ENCODE peak calls at places on chromosome 4, in six cellular contexts. One of them, this sample, is unnamed.

GRCh38 chr4:154332681-154333421 is 158.7 kb downstream of the DCHS2 start:
- DNase-seq in osteoblast: no peak
- DNase-seq in upper lobe of right lung: no peak
- DNase-seq in lower lobe of right lung: peak; percentile 48
- DNase-seq in pancreas: no peak
- DNase-seq in A549: no peak
- DNase-seq in this sample: peak; percentile 77

GRCh38 chr4:89134775-89135319 is 23.5 kb downstream of the TIGD2 start:
- DNase-seq in osteoblast: no peak
- DNase-seq in upper lobe of right lung: no peak
- DNase-seq in lower lobe of right lung: no peak
- DNase-seq in pancreas: no peak
- DNase-seq in A549: no peak
- DNase-seq in this sample: no peak

GRCh38 chr4:84877051-84877833 is 89.2 kb downstream of the WDFY3 start:
- DNase-seq in osteoblast: peak; percentile 38
- DNase-seq in upper lobe of right lung: no peak
- DNase-seq in lower lobe of right lung: no peak
- DNase-seq in pancreas: no peak
- DNase-seq in A549: no peak
- DNase-seq in this sample: no peak

GRCh38 chr4:154073107-154073817 is 284.4 kb upstream of the SFRP2 start:
- DNase-seq in osteoblast: no peak
- DNase-seq in upper lobe of right lung: no peak
- DNase-seq in lower lobe of right lung: no peak
- DNase-seq in pancreas: no peak
- DNase-seq in A549: no peak
- DNase-seq in this sample: no peak

GRCh38 chr4:33200377-33200776 is 2480.2 kb downstream of the PCDH7 start:
- DNase-seq in osteoblast: no peak
- DNase-seq in upper lobe of right lung: no peak
- DNase-seq in lower lobe of right lung: no peak
- DNase-seq in pancreas: no peak
- DNase-seq in A549: no peak
- DNase-seq in this sample: no peak

GRCh38 chr4:174036563-174036962 is 246.9 kb downstream of the FBXO8 start:
- DNase-seq in osteoblast: no peak
- DNase-seq in upper lobe of right lung: no peak
- DNase-seq in lower lobe of right lung: no peak
- DNase-seq in pancreas: no peak
- DNase-seq in A549: no peak
- DNase-seq in this sample: no peak

GRCh38 chr4:85824166-85824945 is 349.4 kb downstream of the ARHGAP24 start:
- DNase-seq in osteoblast: no peak
- DNase-seq in upper lobe of right lung: no peak
- DNase-seq in lower lobe of right lung: no peak
- DNase-seq in pancreas: no peak
- DNase-seq in A549: no peak
- DNase-seq in this sample: no peak

GRCh38 chr4:131309628-131310027 is 1839.5 kb upstream of the PCDH10 start:
- DNase-seq in osteoblast: peak; percentile 10
- DNase-seq in upper lobe of right lung: no peak
- DNase-seq in lower lobe of right lung: no peak
- DNase-seq in pancreas: no peak
- DNase-seq in A549: no peak
- DNase-seq in this sample: no peak

GRCh38 chr4:113810906-113811305 is 49.4 kb upstream of the CAMK2D start:
- DNase-seq in osteoblast: peak; percentile 30
- DNase-seq in upper lobe of right lung: no peak
- DNase-seq in lower lobe of right lung: no peak
- DNase-seq in pancreas: no peak
- DNase-seq in A549: no peak
- DNase-seq in this sample: no peak

GRCh38 chr4:38025665-38026064 is 65.5 kb downstream of the PTTG2 start:
- DNase-seq in osteoblast: no peak
- DNase-seq in upper lobe of right lung: no peak
- DNase-seq in lower lobe of right lung: no peak
- DNase-seq in pancreas: no peak
- DNase-seq in A549: no peak
- DNase-seq in this sample: no peak

GRCh38 chr4:76108467-76109181 is 34.1 kb downstream of the ART3 start:
- DNase-seq in osteoblast: no peak
- DNase-seq in upper lobe of right lung: no peak
- DNase-seq in lower lobe of right lung: no peak
- DNase-seq in pancreas: no peak
- DNase-seq in A549: no peak
- DNase-seq in this sample: no peak

GRCh38 chr4:651884-652642 is 22.0 kb downstream of the ATP5ME start:
- DNase-seq in osteoblast: peak; percentile 80
- DNase-seq in upper lobe of right lung: no peak
- DNase-seq in lower lobe of right lung: peak; percentile 21
- DNase-seq in pancreas: no peak
- DNase-seq in A549: no peak
- DNase-seq in this sample: peak; percentile 69

GRCh38 chr4:163148466-163149336 is 18.0 kb downstream of the NAF1 start:
- DNase-seq in osteoblast: no peak
- DNase-seq in upper lobe of right lung: no peak
- DNase-seq in lower lobe of right lung: no peak
- DNase-seq in pancreas: no peak
- DNase-seq in A549: no peak
- DNase-seq in this sample: no peak

GRCh38 chr4:61555789-61556188 is 355.7 kb downstream of the ADGRL3 start:
- DNase-seq in osteoblast: no peak
- DNase-seq in upper lobe of right lung: no peak
- DNase-seq in lower lobe of right lung: no peak
- DNase-seq in pancreas: no peak
- DNase-seq in A549: no peak
- DNase-seq in this sample: no peak

GRCh38 chr4:21869978-21870745 is 78.4 kb downstream of the KCNIP4 start:
- DNase-seq in osteoblast: no peak
- DNase-seq in upper lobe of right lung: no peak
- DNase-seq in lower lobe of right lung: no peak
- DNase-seq in pancreas: no peak
- DNase-seq in A549: no peak
- DNase-seq in this sample: no peak

GRCh38 chr4:46994007-46994405 is 625 bp upstream of the GABRA4 start:
- DNase-seq in osteoblast: peak; percentile 63
- DNase-seq in upper lobe of right lung: no peak
- DNase-seq in lower lobe of right lung: no peak
- DNase-seq in pancreas: no peak
- DNase-seq in A549: no peak
- DNase-seq in this sample: no peak

GRCh38 chr4:153161599-153161971 is 42.7 kb upstream of the TRIM2 start:
- DNase-seq in osteoblast: no peak
- DNase-seq in upper lobe of right lung: no peak
- DNase-seq in lower lobe of right lung: no peak
- DNase-seq in pancreas: no peak
- DNase-seq in A549: no peak
- DNase-seq in this sample: no peak

GRCh38 chr4:105022811-105023667 is 123.6 kb upstream of the TET2 start:
- DNase-seq in osteoblast: peak; percentile 10
- DNase-seq in upper lobe of right lung: peak; percentile 71
- DNase-seq in lower lobe of right lung: peak; percentile 62
- DNase-seq in pancreas: no peak
- DNase-seq in A549: no peak
- DNase-seq in this sample: peak; percentile 48

GRCh38 chr4:159395693-159396092 is 292.8 kb downstream of the RAPGEF2 start:
- DNase-seq in osteoblast: no peak
- DNase-seq in upper lobe of right lung: no peak
- DNase-seq in lower lobe of right lung: no peak
- DNase-seq in pancreas: no peak
- DNase-seq in A549: no peak
- DNase-seq in this sample: no peak

GRCh38 chr4:186954956-186955355 is 231.3 kb upstream of the FAT1 start:
- DNase-seq in osteoblast: no peak
- DNase-seq in upper lobe of right lung: no peak
- DNase-seq in lower lobe of right lung: no peak
- DNase-seq in pancreas: no peak
- DNase-seq in A549: no peak
- DNase-seq in this sample: no peak

GRCh38 chr4:48002267-48002666 is 14.2 kb downstream of the CNGA1 start:
- DNase-seq in osteoblast: no peak
- DNase-seq in upper lobe of right lung: no peak
- DNase-seq in lower lobe of right lung: no peak
- DNase-seq in pancreas: no peak
- DNase-seq in A549: no peak
- DNase-seq in this sample: no peak

GRCh38 chr4:52937829-52938228 is 75.7 kb downstream of the RASL11B start:
- DNase-seq in osteoblast: no peak
- DNase-seq in upper lobe of right lung: no peak
- DNase-seq in lower lobe of right lung: no peak
- DNase-seq in pancreas: no peak
- DNase-seq in A549: no peak
- DNase-seq in this sample: no peak

GRCh38 chr4:162894387-162894786 is 272.3 kb downstream of the NAF1 start:
- DNase-seq in osteoblast: no peak
- DNase-seq in upper lobe of right lung: no peak
- DNase-seq in lower lobe of right lung: no peak
- DNase-seq in pancreas: no peak
- DNase-seq in A549: no peak
- DNase-seq in this sample: no peak

GRCh38 chr4:157992038-157992706 is 180.7 kb downstream of the GASK1B start:
- DNase-seq in osteoblast: no peak
- DNase-seq in upper lobe of right lung: no peak
- DNase-seq in lower lobe of right lung: no peak
- DNase-seq in pancreas: peak; percentile 32
- DNase-seq in A549: peak; percentile 13
- DNase-seq in this sample: no peak

GRCh38 chr4:104211657-104212056 is 283.0 kb downstream of the CXXC4 start:
- DNase-seq in osteoblast: no peak
- DNase-seq in upper lobe of right lung: no peak
- DNase-seq in lower lobe of right lung: no peak
- DNase-seq in pancreas: no peak
- DNase-seq in A549: no peak
- DNase-seq in this sample: no peak

GRCh38 chr4:1039493-1040343 is 28.3 kb downstream of the FGFRL1 start:
- DNase-seq in osteoblast: peak; percentile 98
- DNase-seq in upper lobe of right lung: no peak
- DNase-seq in lower lobe of right lung: no peak
- DNase-seq in pancreas: peak; percentile 63
- DNase-seq in A549: no peak
- DNase-seq in this sample: peak; percentile 81

GRCh38 chr4:141233673-141234072 is 13.0 kb downstream of the ZNF330 start:
- DNase-seq in osteoblast: no peak
- DNase-seq in upper lobe of right lung: no peak
- DNase-seq in lower lobe of right lung: no peak
- DNase-seq in pancreas: no peak
- DNase-seq in A549: no peak
- DNase-seq in this sample: no peak

GRCh38 chr4:160450861-160451260 is 1348.0 kb downstream of the RAPGEF2 start:
- DNase-seq in osteoblast: no peak
- DNase-seq in upper lobe of right lung: no peak
- DNase-seq in lower lobe of right lung: no peak
- DNase-seq in pancreas: no peak
- DNase-seq in A549: no peak
- DNase-seq in this sample: no peak

DNA sequence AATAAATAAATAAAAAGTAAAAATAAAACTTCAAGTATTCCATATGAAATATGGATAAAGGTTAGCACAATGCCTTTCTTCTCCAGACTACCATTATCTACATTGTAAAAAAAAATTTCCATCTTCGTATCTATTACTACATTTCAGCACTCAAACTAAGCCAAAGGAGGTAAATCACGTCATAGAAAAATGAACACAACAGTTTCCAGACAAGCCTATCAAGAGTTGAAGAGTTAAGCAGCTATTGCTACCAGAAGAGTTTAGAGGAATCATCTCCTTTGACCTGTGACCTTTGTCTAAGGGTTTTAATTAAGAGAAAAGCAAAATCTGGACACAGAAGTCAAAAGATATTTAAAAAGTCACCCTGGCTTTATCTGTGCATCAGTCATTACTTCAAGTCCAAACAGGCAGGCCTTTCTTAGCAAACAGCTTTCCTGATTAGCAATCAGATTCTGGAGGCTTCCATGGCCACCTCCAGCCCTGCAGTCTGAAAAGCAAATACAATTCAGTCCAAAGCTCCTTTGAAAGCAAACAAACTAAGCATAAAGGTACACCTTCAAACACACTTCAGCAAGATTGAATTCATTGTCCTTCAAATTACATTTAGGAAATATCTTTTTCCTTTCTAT is 82.2 kb downstream of the APBB2 start:
- DNase-seq in osteoblast: no peak
- DNase-seq in upper lobe of right lung: no peak
- DNase-seq in lower lobe of right lung: no peak
- DNase-seq in pancreas: no peak
- DNase-seq in A549: no peak
- DNase-seq in this sample: no peak
- H3K4me1 ChIP-seq in osteoblast: peaks cover 17% of the 10 kb centered on the region
- H3K4me1 ChIP-seq in upper lobe of right lung: peaks cover 39% of the 10 kb centered on the region
- H3K4me1 ChIP-seq in lower lobe of right lung: peaks cover 67% of the 10 kb centered on the region
- H3K4me1 ChIP-seq in pancreas: peaks cover 7% of the 10 kb centered on the region
- H3K4me1 ChIP-seq in A549: peaks cover 21% of the 10 kb centered on the region
- H3K4me1 ChIP-seq in this sample: peaks cover 23% of the 10 kb centered on the region

GRCh38 chr4:87916636-87917035 is 58.9 kb upstream of the SPP1 start:
- DNase-seq in osteoblast: no peak
- DNase-seq in upper lobe of right lung: no peak
- DNase-seq in lower lobe of right lung: no peak
- DNase-seq in pancreas: no peak
- DNase-seq in A549: no peak
- DNase-seq in this sample: peak; percentile 35
- H3K4me1 ChIP-seq in osteoblast: peaks cover 3% of the 10 kb centered on the region
- H3K4me1 ChIP-seq in upper lobe of right lung: peaks cover 9% of the 10 kb centered on the region
- H3K4me1 ChIP-seq in lower lobe of right lung: peaks cover 9% of the 10 kb centered on the region
- H3K4me1 ChIP-seq in pancreas: peaks cover 12% of the 10 kb centered on the region
- H3K4me1 ChIP-seq in A549: peaks cover 12% of the 10 kb centered on the region
- H3K4me1 ChIP-seq in this sample: no peaks in the 10 kb centered on the region

GRCh38 chr4:7208509-7209451 is 16.4 kb downstream of the SORCS2 start:
- DNase-seq in osteoblast: no peak
- DNase-seq in upper lobe of right lung: no peak
- DNase-seq in lower lobe of right lung: no peak
- DNase-seq in pancreas: no peak
- DNase-seq in A549: no peak
- DNase-seq in this sample: no peak

GRCh38 chr4:7209699-7210098 is 17.4 kb downstream of the SORCS2 start:
- DNase-seq in osteoblast: no peak
- DNase-seq in upper lobe of right lung: no peak
- DNase-seq in lower lobe of right lung: no peak
- DNase-seq in pancreas: no peak
- DNase-seq in A549: no peak
- DNase-seq in this sample: no peak

GRCh38 chr4:7212921-7213320 is 20.6 kb downstream of the SORCS2 start:
- DNase-seq in osteoblast: no peak
- DNase-seq in upper lobe of right lung: no peak
- DNase-seq in lower lobe of right lung: no peak
- DNase-seq in pancreas: no peak
- DNase-seq in A549: no peak
- DNase-seq in this sample: peak; percentile 18

GRCh38 chr4:7212101-7212674 is 19.9 kb downstream of the SORCS2 start:
- DNase-seq in osteoblast: no peak
- DNase-seq in upper lobe of right lung: no peak
- DNase-seq in lower lobe of right lung: no peak
- DNase-seq in pancreas: no peak
- DNase-seq in A549: no peak
- DNase-seq in this sample: no peak

GRCh38 chr4:7210818-7211217 is 18.5 kb downstream of the SORCS2 start:
- DNase-seq in osteoblast: peak; percentile 99
- DNase-seq in upper lobe of right lung: no peak
- DNase-seq in lower lobe of right lung: no peak
- DNase-seq in pancreas: no peak
- DNase-seq in A549: no peak
- DNase-seq in this sample: peak; percentile 46
- H3K4me1 ChIP-seq in osteoblast: peaks cover 38% of the 10 kb centered on the region
- H3K4me1 ChIP-seq in upper lobe of right lung: peaks cover 18% of the 10 kb centered on the region
- H3K4me1 ChIP-seq in lower lobe of right lung: peaks cover 11% of the 10 kb centered on the region
- H3K4me1 ChIP-seq in pancreas: no peaks in the 10 kb centered on the region
- H3K4me1 ChIP-seq in A549: peaks cover 67% of the 10 kb centered on the region
- H3K4me1 ChIP-seq in this sample: peaks cover 19% of the 10 kb centered on the region

GRCh38 chr4:87014284-87014782 is 79.5 kb downstream of the AFF1 start:
- DNase-seq in osteoblast: no peak
- DNase-seq in upper lobe of right lung: no peak
- DNase-seq in lower lobe of right lung: no peak
- DNase-seq in pancreas: no peak
- DNase-seq in A549: no peak
- DNase-seq in this sample: no peak
- H3K4me1 ChIP-seq in osteoblast: peaks cover 38% of the 10 kb centered on the region
- H3K4me1 ChIP-seq in upper lobe of right lung: peaks cover 92% of the 10 kb centered on the region
- H3K4me1 ChIP-seq in lower lobe of right lung: peaks cover 98% of the 10 kb centered on the region
- H3K4me1 ChIP-seq in pancreas: peaks cover 46% of the 10 kb centered on the region
- H3K4me1 ChIP-seq in A549: peaks cover 93% of the 10 kb centered on the region
- H3K4me1 ChIP-seq in this sample: peaks cover 56% of the 10 kb centered on the region